ENCODE peak calls at places on chromosomes 3 and 15, in eight cellular contexts. X is K562, U is sigmoid colon, M is HCT116, B is HepG2, P is esophagus muscularis mucosa, I is spleen, A is vagina. D is an unnamed sample.

GRCh38 chr3:38099518-38099917 is 37.4 kb downstream of the ACAA1 start:
- DNase-seq in X (no peak), U (no peak), M (no peak), B (no peak), P (no peak), I (no peak), A (no peak), D (no peak)

GRCh38 chr15:84827246-84827645 is 10.1 kb downstream of the ALPK3 start:
- DNase-seq in X (no peak), U (no peak), M (no peak), B (no peak), P (no peak), I (no peak), A (no peak), D (no peak)

GRCh38 chr3:4716731-4717362 is 223.7 kb downstream of the ITPR1 start:
- DNase-seq in X (no peak), U (no peak), M (no peak), B (no peak), P (no peak), I (no peak), A (no peak), D (no peak)

GRCh38 chr3:143849854-143850549 is 1.7 kb upstream of the SLC9A9 start:
- DNase-seq in X (no peak), U (no peak), M (no peak), B (no peak), P (no peak), I (no peak), A (no peak), D (no peak)

GRCh38 chr15:87672309-87672897 is 584.1 kb downstream of the NTRK3 start:
- DNase-seq in X (peak), U (no peak), M (no peak), B (no peak), P (no peak), I (no peak), A (no peak), D (no peak)

GRCh38 chr15:73818308-73818985 is 54.9 kb upstream of the TBC1D21 start:
- DNase-seq in X (no peak), U (no peak), M (no peak), B (no peak), P (no peak), I (peak), A (no peak), D (no peak)

GRCh38 chr3:104392327-104392726 is 974.4 kb upstream of the ALCAM start:
- DNase-seq in X (no peak), U (no peak), M (no peak), B (peak), P (no peak), I (no peak), A (no peak), D (no peak)

GRCh38 chr15:35888815-35889214 is 342.9 kb upstream of the DPH6 start:
- DNase-seq in X (no peak), U (no peak), M (no peak), B (no peak), P (no peak), I (no peak), A (no peak), D (no peak)

GRCh38 chr3:60036803-60037202 is 987.0 kb upstream of the CFAP20DC start:
- DNase-seq in X (no peak), U (no peak), M (no peak), B (no peak), P (no peak), I (no peak), A (no peak), D (no peak)

GRCh38 chr3:5054098-5054497 is 68.0 kb upstream of the ARL8B start:
- DNase-seq in X (no peak), U (peak), M (no peak), B (no peak), P (no peak), I (no peak), A (no peak), D (no peak)

GRCh38 chr3:37973250-37974054 is 17.1 kb upstream of the VILL start:
- DNase-seq in X (no peak), U (peak), M (no peak), B (no peak), P (no peak), I (no peak), A (no peak), D (no peak)

GRCh38 chr3:165491487-165491886 is 295.3 kb upstream of the SLITRK3 start:
- DNase-seq in X (no peak), U (no peak), M (no peak), B (no peak), P (no peak), I (no peak), A (no peak), D (no peak)

GRCh38 chr15:65925338-65925737 is 56.0 kb downstream of the RAB11A start:
- DNase-seq in X (peak), U (no peak), M (no peak), B (no peak), P (no peak), I (no peak), A (no peak), D (no peak)

GRCh38 chr3:9327578-9327977 is 35.3 kb upstream of the THUMPD3 start:
- DNase-seq in X (no peak), U (no peak), M (no peak), B (no peak), P (no peak), I (no peak), A (no peak), D (no peak)
- TF ChIP-seq POLR2AphosphoS5 in X (no peak), U (no peak), M (no peak), B (no peak), P (no peak), I (no peak), A (no peak), D (no peak)

GRCh38 chr3:48898383-48899234 is at the start of gene SLC25A20:
- DNase-seq in X (peak), U (peak), M (peak), B (peak), P (peak), I (peak), A (peak), D (peak)
- TF ChIP-seq POLR2A in X (peak), U (no peak), M (no peak), B (no peak), P (no peak), I (no peak), A (no peak), D (peak)

GRCh38 chr3:24139463-24140412 is 194.7 kb downstream of the NR1D2 start:
- DNase-seq in X (no peak), U (no peak), M (no peak), B (no peak), P (peak), I (no peak), A (no peak), D (no peak)
- TF ChIP-seq POLR2AphosphoS5 in X (no peak), U (peak), M (no peak), B (no peak), P (peak), I (no peak), A (no peak), D (no peak)

DNA sequence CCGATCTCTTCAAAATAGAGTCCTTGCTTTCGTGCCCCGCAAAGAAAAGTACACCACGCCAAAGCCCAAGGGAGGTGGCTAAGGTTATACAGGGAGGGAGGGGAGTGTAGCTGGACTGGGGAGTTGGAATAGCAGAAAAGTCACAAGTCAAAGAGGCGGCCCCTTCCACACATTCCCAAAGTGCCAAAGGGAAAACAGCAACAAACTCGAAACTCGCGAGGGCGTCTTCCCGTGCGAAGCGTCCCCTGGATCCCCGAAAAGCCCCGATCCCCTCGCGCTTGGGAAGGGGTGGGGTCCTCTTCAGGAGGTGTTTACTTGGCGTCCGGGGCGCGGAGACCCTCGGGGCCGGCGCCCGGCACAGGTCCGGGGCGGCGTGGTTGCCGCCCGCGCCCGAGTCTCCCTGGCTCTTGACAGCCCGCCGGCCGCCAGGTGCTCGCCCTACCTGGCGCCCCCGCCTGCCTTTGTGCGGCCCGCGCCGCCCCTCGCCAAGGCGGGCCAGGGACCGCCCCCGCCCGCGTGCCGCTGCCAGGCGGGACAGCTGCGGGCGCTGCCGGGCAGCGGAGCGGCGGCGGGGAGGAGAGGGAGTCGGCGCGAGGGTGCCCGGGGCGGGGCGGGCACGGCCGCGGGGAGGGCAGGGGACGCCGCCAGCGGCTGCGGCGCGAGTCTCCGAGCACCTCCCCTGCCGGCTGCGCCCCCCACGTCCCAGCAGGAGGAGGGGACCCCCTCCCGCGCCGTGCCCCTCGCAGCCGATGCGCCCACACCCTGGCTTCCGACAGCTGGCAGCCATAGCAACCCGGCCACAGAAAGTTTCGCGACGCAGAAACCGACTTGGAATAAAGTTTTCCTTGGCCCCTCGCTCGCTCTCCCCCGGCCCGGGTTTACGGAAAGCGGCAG is 966 bp downstream of the MYO1E start:
- DNase-seq in X (no peak), U (peak), M (no peak), B (no peak), P (no peak), I (peak), A (no peak), D (peak)
- TF ChIP-seq POLR2A in X (no peak), U (no peak), M (no peak), B (no peak), P (no peak), I (no peak), A (no peak), D (no peak)

DNA sequence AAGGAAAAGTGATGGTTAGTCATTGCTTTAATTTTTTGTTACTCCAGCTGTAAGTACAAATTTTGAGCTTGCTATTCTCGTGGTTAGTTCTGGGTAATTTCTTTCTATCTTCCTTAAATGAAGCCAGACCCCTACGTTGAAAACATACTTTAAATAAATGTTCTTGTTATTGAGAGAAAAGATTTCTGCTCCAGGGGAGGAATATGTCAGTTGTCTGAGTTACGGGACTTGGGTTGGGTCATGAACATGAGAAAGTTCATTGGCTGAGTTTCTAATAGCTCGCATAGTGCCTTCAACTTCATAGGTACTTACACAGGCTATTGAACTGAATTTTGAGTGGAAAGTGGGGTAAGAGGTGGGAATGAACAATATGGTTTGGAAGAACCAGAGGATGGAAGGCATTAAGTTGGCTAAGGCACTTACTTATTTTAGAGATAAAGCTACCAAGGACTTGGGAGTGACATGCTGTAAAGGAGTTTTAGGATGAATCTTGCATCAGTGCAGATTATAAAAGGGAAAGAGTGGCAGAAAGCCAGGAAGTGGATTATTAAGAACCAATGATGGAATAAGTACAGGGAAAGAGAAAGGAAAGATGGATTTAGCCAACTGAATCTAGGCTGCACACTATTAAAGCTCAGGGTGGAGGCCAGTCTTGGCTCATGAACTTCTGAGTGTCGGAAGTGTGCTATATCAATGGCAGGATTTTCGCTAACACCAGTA is 1.4 kb downstream of the RPSA start:
- DNase-seq in X (no peak), U (no peak), M (no peak), B (no peak), P (no peak), I (no peak), A (no peak), D (no peak)
- TF ChIP-seq POLR2AphosphoS5 in X (peak), U (no peak), M (no peak), B (no peak), P (no peak), I (no peak), A (no peak), D (peak)

DNA sequence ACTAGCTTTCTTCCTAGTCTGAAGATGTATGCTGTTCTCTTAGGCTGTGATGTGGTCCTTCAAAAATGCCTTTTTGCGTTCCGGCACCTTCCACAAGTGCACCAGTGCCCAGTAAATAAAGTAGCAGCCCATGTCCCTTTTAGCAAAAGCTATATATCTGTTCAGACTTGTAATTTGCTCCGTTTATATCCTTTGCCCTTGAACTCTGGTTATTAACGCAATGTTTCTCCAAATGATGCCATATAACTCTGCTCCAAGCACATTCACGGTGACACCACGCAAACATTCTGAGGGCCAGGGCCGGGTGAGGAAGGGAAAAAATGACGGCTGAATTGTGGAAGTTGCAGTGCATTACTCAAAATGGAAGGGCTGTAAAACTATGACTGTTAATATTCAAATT is 1001.1 kb upstream of the NR2F2 start:
- DNase-seq in X (no peak), U (no peak), M (no peak), B (no peak), P (no peak), I (no peak), A (no peak), D (no peak)
- TF ChIP-seq POLR2A in X (no peak), U (no peak), M (no peak), B (no peak), P (no peak), I (peak), A (no peak), D (no peak)

DNA sequence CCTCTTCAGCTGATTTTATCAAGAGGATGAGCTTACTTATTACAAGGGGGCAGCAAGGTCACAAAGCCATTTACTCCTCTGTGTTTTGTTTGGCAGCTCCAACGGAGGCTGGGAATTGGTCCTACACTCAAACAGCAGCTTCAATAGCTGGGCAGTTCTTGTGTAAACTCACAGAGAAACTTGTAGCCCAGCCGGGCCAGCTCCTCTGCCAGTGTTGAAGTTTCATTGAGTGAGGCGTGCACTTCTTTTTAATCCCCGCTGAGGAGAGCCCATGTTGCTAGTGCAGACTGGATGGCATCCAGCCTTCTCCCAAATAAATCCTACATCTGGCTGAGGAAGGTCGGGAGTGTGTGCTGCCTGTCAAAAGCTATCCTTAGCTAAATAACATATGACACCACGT is 59.5 kb downstream of the BFSP2 start:
- DNase-seq in X (no peak), U (peak), M (no peak), B (peak), P (no peak), I (no peak), A (no peak), D (no peak)
- TF ChIP-seq POLR2AphosphoS5 in X (no peak), U (no peak), M (no peak), B (no peak), P (peak), I (no peak), A (no peak), D (no peak)

GRCh38 chr3:149506540-149506939 is 32.0 kb downstream of the TM4SF4 start:
- DNase-seq in X (no peak), U (no peak), M (no peak), B (no peak), P (no peak), I (no peak), A (no peak), D (no peak)
- TF ChIP-seq POLR2A in X (no peak), U (no peak), M (no peak), B (no peak), P (no peak), I (no peak), A (no peak), D (no peak)